ENCODE peak calls at places on chromosomes 3 and 15, in seven cellular contexts. L, X, I, U, F, N and Z are unnamed samples.

GRCh38 chr3:47266709-47267489 is 15.7 kb downstream of the KIF9 start:
- DNase-seq in L (peak; percentile 97), X (peak; percentile 26), I (no peak), U (peak; percentile 82), F (no peak), N (peak; percentile 75), Z (peak; percentile 96)

GRCh38 chr3:58999779-59000170 is 50.0 kb downstream of the CFAP20DC start:
- DNase-seq in L (no peak), X (no peak), I (no peak), U (no peak), F (no peak), N (no peak), Z (peak; percentile 9)

GRCh38 chr15:64161688-64162477 is 939 bp downstream of the PPIB start:
- DNase-seq in L (no peak), X (no peak), I (no peak), U (no peak), F (no peak), N (no peak), Z (no peak)

GRCh38 chr3:27312044-27312668 is 57.0 kb downstream of the NEK10 start:
- DNase-seq in L (peak; percentile 53), X (peak; percentile 70), I (peak; percentile 83), U (no peak), F (no peak), N (no peak), Z (peak; percentile 81)

GRCh38 chr3:190424478-190425439 is 24.9 kb downstream of the TMEM207 start:
- DNase-seq in L (peak; percentile 20), X (peak; percentile 64), I (peak; percentile 86), U (peak; percentile 51), F (peak; percentile 67), N (no peak), Z (peak; percentile 87)

GRCh38 chr15:67101981-67102929 is 36.9 kb downstream of the SMAD3 start:
- DNase-seq in L (no peak), X (no peak), I (no peak), U (no peak), F (no peak), N (no peak), Z (no peak)

GRCh38 chr15:100929641-100930042 is 10.5 kb downstream of the LRRK1 start:
- DNase-seq in L (no peak), X (peak; percentile 37), I (no peak), U (no peak), F (no peak), N (peak; percentile 14), Z (no peak)

GRCh38 chr3:36397856-36398255 is 17.6 kb downstream of the STAC start:
- DNase-seq in L (no peak), X (no peak), I (no peak), U (no peak), F (no peak), N (no peak), Z (no peak)

GRCh38 chr3:112531358-112531781 is 30.4 kb downstream of the ATG3 start:
- DNase-seq in L (peak; percentile 9), X (peak; percentile 3), I (peak; percentile 51), U (no peak), F (no peak), N (no peak), Z (peak; percentile 73)

GRCh38 chr3:43786102-43786952 is 95.6 kb downstream of the ABHD5 start:
- DNase-seq in L (no peak), X (no peak), I (no peak), U (no peak), F (no peak), N (no peak), Z (no peak)

GRCh38 chr3:168802761-168803160 is 707.0 kb upstream of the GOLIM4 start:
- DNase-seq in L (no peak), X (no peak), I (no peak), U (no peak), F (no peak), N (no peak), Z (no peak)

GRCh38 chr3:7461202-7461825 is 600.4 kb downstream of the GRM7 start:
- DNase-seq in L (no peak), X (no peak), I (no peak), U (no peak), F (no peak), N (no peak), Z (no peak)

GRCh38 chr15:64013179-64014043 is 32.9 kb downstream of the DAPK2 start:
- DNase-seq in L (no peak), X (no peak), I (no peak), U (no peak), F (no peak), N (peak; percentile 34), Z (no peak)

GRCh38 chr3:180416111-180416541 is 185.8 kb upstream of the TTC14 start:
- DNase-seq in L (no peak), X (no peak), I (no peak), U (no peak), F (no peak), N (no peak), Z (no peak)

GRCh38 chr15:62417444-62417843 is 252.4 kb upstream of the C2CD4B start:
- DNase-seq in L (no peak), X (no peak), I (no peak), U (no peak), F (no peak), N (no peak), Z (no peak)

GRCh38 chr3:68256635-68257034 is 602.2 kb upstream of the SUCLG2 start:
- DNase-seq in L (no peak), X (no peak), I (peak; percentile 70), U (no peak), F (no peak), N (no peak), Z (no peak)

GRCh38 chr3:96214941-96215340 is 599.5 kb upstream of the EPHA6 start:
- DNase-seq in L (no peak), X (no peak), I (no peak), U (no peak), F (no peak), N (no peak), Z (no peak)

GRCh38 chr15:70327328-70328136 is 229.8 kb upstream of the TLE3 start:
- DNase-seq in L (no peak), X (no peak), I (no peak), U (no peak), F (no peak), N (no peak), Z (peak; percentile 92)

GRCh38 chr15:85507114-85507513 is 126.7 kb downstream of the AKAP13 start:
- DNase-seq in L (no peak), X (no peak), I (no peak), U (no peak), F (no peak), N (no peak), Z (no peak)

GRCh38 chr3:43958973-43959372 is 268.2 kb downstream of the ABHD5 start:
- DNase-seq in L (no peak), X (no peak), I (no peak), U (no peak), F (no peak), N (no peak), Z (no peak)

GRCh38 chr15:101295607-101296225 is 668 bp upstream of the SNRPA1 start:
- DNase-seq in L (no peak), X (no peak), I (no peak), U (no peak), F (peak; percentile 81), N (no peak), Z (peak; percentile 14)

GRCh38 chr3:35528728-35529127 is 110.6 kb upstream of the ARPP21 start:
- DNase-seq in L (no peak), X (no peak), I (no peak), U (no peak), F (no peak), N (no peak), Z (no peak)

GRCh38 chr15:24848050-24848449 is 106.7 kb upstream of the SNRPN start:
- DNase-seq in L (no peak), X (peak; percentile 69), I (peak; percentile 76), U (peak; percentile 47), F (peak; percentile 44), N (no peak), Z (peak; percentile 44)

GRCh38 chr3:15283702-15284101 is 48.7 kb downstream of the SH3BP5 start:
- DNase-seq in L (no peak), X (no peak), I (no peak), U (no peak), F (no peak), N (no peak), Z (no peak)

GRCh38 chr3:15284121-15284889 is 48.1 kb downstream of the SH3BP5 start:
- DNase-seq in L (no peak), X (peak; percentile 26), I (no peak), U (no peak), F (no peak), N (no peak), Z (peak; percentile 40)

GRCh38 chr3:15288331-15288726 is 44.1 kb downstream of the SH3BP5 start:
- DNase-seq in L (no peak), X (no peak), I (no peak), U (no peak), F (no peak), N (no peak), Z (no peak)

GRCh38 chr3:15287565-15288330 is 44.6 kb downstream of the SH3BP5 start:
- DNase-seq in L (peak; percentile 45), X (no peak), I (no peak), U (no peak), F (no peak), N (peak; percentile 77), Z (peak; percentile 97)

GRCh38 chr3:15286022-15286421 is 46.4 kb downstream of the SH3BP5 start:
- DNase-seq in L (no peak), X (no peak), I (peak; percentile 68), U (no peak), F (no peak), N (no peak), Z (no peak)
- TF ChIP-seq CTCF in L (no peak), X (no peak), I (no peak), U (no peak), F (no peak), N (no peak), Z (no peak)

DNA sequence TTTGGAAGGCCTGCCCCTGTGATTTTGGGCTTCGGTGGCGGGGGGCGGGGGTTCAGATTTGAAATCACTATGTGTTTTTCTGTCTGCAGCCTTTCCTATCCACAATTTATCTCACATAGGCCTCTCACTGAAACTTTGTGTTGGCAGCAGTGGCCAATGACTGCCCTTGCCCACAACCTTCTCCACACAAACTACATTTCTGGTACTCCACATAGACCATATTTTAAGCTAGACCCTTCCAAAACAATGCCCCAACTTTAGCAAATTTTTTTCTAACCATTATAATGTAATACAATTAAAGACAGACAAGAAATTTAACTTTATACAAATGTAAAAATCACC is 6.4 kb downstream of the ADAM10 start:
- DNase-seq in L (no peak), X (no peak), I (no peak), U (no peak), F (no peak), N (no peak), Z (no peak)
- H3K4me3 ChIP-seq in L (no peak overlapping the region), X (no peak overlapping the region), I (peak overlapping the region; percentile 4), U (no peak overlapping the region), F (no peak overlapping the region), N (no peak overlapping the region), Z (no peak overlapping the region)

GRCh38 chr3:72255736-72256559 is 471.0 kb upstream of the PROK2 start:
- DNase-seq in L (no peak), X (peak; percentile 77), I (peak; percentile 9), U (no peak), F (peak; percentile 76), N (peak; percentile 73), Z (no peak)
- TF ChIP-seq CTCF in L (no peak), X (peak; percentile 9), I (no peak), U (peak; percentile 16), F (no peak), N (no peak), Z (no peak)

DNA sequence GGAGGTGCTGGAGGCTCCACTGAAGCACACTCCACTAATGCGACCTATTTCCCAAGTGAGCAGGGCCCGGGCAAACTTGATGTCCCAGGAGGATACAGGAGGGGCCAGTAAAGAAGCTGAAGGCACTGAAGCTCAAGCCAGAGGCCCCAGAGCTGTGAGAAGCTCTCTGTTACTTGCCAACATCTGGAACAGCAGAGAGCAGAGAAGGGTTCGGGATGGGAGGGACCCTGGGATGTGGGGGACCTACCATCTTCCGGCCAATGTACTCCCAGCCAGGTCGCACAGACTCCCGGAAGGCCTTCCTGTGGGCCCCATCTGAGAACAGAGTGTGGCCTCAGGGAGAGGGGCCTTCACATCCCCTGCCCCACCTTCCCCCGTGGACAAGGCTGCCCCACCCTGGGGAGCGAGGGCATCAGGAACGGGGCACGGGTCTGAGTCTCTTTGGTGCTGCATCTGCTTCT is 3.1 kb downstream of the HHATL start:
- DNase-seq in L (no peak), X (no peak), I (no peak), U (no peak), F (no peak), N (no peak), Z (no peak)
- H3K4me3 ChIP-seq in L (no peak overlapping the region), X (no peak overlapping the region), I (no peak overlapping the region), U (no peak overlapping the region), F (no peak overlapping the region), N (no peak overlapping the region), Z (no peak overlapping the region)